ENCODE peak calls at places on chromosomes 2 and 18, in seven cellular contexts. T, K, U, Z, E, I and V are unnamed samples.

GRCh38 chr2:29115797-29116781 is 874 bp downstream of the CLIP4 start:
- DNase-seq in T (peak; percentile 37), K (peak; percentile 30), U (no peak), Z (peak; percentile 85), E (no peak), I (peak; percentile 97), V (peak; percentile 91)

GRCh38 chr18:34224423-34225217 is at the start of gene NOL4:
- DNase-seq in T (peak; percentile 99), K (peak; percentile 99), U (peak; percentile 93), Z (no peak), E (peak; percentile 98), I (no peak), V (peak; percentile 35)

GRCh38 chr2:84477886-84478285 is 18.8 kb upstream of the SUCLG1 start:
- DNase-seq in T (no peak), K (no peak), U (no peak), Z (no peak), E (no peak), I (no peak), V (no peak)

GRCh38 chr2:2933421-2933820 is 444.2 kb downstream of the EIPR1 start:
- DNase-seq in T (no peak), K (no peak), U (no peak), Z (no peak), E (peak; percentile 38), I (no peak), V (no peak)

GRCh38 chr2:69567909-69568300 is 75.6 kb downstream of the AAK1 start:
- DNase-seq in T (no peak), K (no peak), U (no peak), Z (no peak), E (no peak), I (peak; percentile 23), V (no peak)

GRCh38 chr2:42421601-42422252 is 60.7 kb upstream of the COX7A2L start:
- DNase-seq in T (no peak), K (no peak), U (no peak), Z (peak; percentile 10), E (no peak), I (no peak), V (peak; percentile 30)

GRCh38 chr2:159176555-159176954 is 109.9 kb downstream of the WDSUB1 start:
- DNase-seq in T (no peak), K (no peak), U (no peak), Z (peak; percentile 5), E (no peak), I (peak; percentile 69), V (no peak)

GRCh38 chr18:79611040-79611681 is 68.4 kb upstream of the CTDP1 start:
- DNase-seq in T (no peak), K (peak; percentile 98), U (peak; percentile 42), Z (peak; percentile 92), E (no peak), I (peak; percentile 69), V (peak; percentile 75)

GRCh38 chr2:43311276-43311675 is 84.9 kb upstream of the ZFP36L2 start:
- DNase-seq in T (no peak), K (no peak), U (no peak), Z (peak; percentile 81), E (no peak), I (no peak), V (no peak)

GRCh38 chr2:15607709-15608391 is 16.2 kb downstream of the DDX1 start:
- DNase-seq in T (no peak), K (no peak), U (no peak), Z (no peak), E (no peak), I (no peak), V (no peak)

GRCh38 chr18:63016270-63016669 is 300.9 kb downstream of the PHLPP1 start:
- DNase-seq in T (peak; percentile 33), K (peak; percentile 58), U (peak; percentile 50), Z (peak; percentile 59), E (peak; percentile 49), I (peak; percentile 74), V (peak; percentile 62)
- H3K4ac ChIP-seq in T (no peak overlapping the region), K (no peak overlapping the region), U (no peak overlapping the region), Z (no peak overlapping the region), E (no peak overlapping the region), I (no peak overlapping the region), V (no peak overlapping the region)

DNA sequence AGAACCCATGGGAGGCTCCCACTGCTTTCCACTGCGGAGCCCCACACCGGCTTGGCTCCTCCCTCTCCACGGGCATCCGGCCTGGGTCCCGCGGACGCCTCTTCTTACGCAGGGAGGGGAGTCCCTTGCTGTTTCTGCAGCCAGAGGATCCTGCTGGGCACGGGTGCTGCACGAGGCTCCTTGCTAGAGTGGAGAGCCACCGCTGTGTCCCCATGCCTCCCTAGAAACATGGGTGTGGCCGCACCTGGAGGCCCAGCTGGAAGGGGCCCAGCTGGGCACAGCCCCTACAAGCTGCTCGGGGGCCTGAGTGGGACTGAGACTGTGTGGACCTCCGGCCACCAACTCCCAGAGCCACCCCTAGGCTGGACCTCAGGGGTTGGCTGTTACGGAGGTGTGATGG is 67.7 kb upstream of the GPC1 start:
- DNase-seq in T (no peak), K (no peak), U (no peak), Z (no peak), E (no peak), I (no peak), V (no peak)
- H3K23ac ChIP-seq in T (no peak overlapping the region), K (no peak overlapping the region), U (no peak overlapping the region), Z (no peak overlapping the region), E (no peak overlapping the region), I (no peak overlapping the region), V (no peak overlapping the region)

DNA sequence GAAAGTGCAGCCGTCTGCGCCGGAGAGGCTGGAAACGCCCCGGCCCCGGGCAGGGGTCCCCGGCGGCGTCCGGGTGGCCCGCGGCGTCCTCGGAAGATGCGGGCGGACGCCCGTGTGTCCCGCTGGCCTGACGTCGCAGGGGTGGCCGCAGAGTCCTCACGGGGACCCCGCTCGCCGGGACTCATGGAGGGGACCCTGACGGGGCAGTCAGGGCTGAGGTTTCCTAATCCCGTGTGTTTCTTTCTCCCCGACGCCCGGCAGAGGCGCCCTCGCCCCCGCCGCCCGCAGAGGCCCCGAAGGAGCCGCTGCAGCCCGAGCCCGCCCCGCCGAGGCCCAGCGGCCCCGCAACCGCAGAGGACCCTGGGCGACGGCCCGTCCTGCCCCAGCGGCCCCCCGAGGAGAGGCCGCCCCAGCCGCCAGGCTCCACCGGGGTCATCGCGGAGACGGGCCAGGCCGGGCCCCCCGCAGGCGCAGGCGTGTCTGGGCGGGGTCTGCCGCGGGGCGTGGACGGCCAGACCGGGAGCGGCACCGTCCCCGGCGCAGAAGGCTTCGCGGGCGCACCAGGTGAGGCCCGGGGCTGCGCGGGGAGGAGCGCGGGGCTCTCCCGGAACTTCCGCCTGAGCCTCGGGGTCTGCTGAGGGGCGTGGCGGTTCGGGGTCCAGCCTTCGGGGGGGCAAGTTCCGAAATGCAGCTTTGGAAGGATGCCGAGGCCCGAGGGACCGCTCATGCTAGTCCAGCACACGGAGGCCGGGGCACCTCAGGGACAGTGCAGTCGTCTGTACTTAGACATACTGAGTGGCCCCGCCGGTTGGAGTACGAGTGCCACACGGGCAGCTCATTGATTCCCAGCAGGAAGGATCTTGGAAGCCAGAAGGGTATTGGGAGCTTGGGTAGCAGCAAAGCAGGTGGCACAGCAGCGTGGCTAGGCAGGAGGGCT is 60.0 kb downstream of the EMILIN2 start:
- DNase-seq in T (peak; percentile 46), K (peak; percentile 47), U (peak; percentile 77), Z (no peak), E (no peak), I (peak; percentile 32), V (peak; percentile 49)
- H3K4ac ChIP-seq in T (no peak overlapping the region), K (peak overlapping the region; percentile 84), U (no peak overlapping the region), Z (no peak overlapping the region), E (no peak overlapping the region), I (peak overlapping the region; percentile 35), V (peak overlapping the region; percentile 65)

DNA sequence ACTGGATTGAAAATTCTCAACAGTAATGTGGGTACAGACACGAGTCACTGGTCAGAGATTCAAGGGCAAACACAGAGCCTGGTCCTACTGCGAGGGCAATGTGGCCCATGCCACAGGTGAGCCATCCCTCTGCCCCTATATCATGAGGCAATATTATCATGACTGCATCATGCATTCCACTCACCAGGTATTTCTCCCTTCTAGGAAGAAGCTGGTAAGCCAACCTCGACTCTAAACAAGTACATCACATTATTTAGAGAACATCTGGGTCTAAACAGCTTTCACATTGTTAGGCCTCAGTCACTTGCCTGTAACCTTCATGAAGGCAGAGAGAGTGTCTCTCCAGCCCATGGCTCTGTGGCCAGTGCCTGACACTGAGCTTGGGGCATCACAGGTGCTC is 14.6 kb upstream of the RPL31 start:
- DNase-seq in T (no peak), K (no peak), U (no peak), Z (no peak), E (no peak), I (peak; percentile 78), V (no peak)
- H3K23ac ChIP-seq in T (no peak overlapping the region), K (no peak overlapping the region), U (no peak overlapping the region), Z (no peak overlapping the region), E (no peak overlapping the region), I (no peak overlapping the region), V (no peak overlapping the region)

GRCh38 chr2:12448846-12449480 is 267.8 kb upstream of the TRIB2 start:
- DNase-seq in T (no peak), K (no peak), U (no peak), Z (peak; percentile 60), E (no peak), I (no peak), V (no peak)
- H3K4ac ChIP-seq in T (no peak overlapping the region), K (no peak overlapping the region), U (no peak overlapping the region), Z (peak overlapping the region; percentile 77), E (no peak overlapping the region), I (no peak overlapping the region), V (no peak overlapping the region)

GRCh38 chr2:97678217-97678762 is 8.8 kb downstream of the C2orf92 start:
- DNase-seq in T (no peak), K (no peak), U (no peak), Z (no peak), E (no peak), I (no peak), V (no peak)
- H3K23ac ChIP-seq in T (no peak overlapping the region), K (no peak overlapping the region), U (no peak overlapping the region), Z (no peak overlapping the region), E (no peak overlapping the region), I (no peak overlapping the region), V (no peak overlapping the region)

DNA sequence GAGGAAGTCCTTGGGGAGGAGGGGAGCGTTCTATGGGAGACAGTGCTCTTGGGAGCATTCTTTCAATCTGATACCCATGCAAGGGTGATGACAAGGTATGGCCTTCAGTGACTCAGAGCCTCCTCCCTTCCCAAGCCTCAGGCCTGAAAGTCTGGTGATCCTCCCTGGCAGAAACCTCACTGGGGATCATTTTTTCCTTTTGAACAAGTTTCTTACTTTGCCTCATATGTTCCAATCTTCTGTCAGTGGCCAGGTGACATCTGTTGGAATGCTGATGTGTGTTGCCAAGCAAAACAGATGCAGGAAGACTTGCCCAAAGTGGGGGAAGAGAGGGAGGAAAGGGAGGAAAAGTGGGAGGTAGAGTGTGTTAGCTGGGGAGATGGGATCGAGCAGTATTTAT is 224.8 kb downstream of the NEDD4L start:
- DNase-seq in T (no peak), K (peak; percentile 75), U (no peak), Z (peak; percentile 55), E (no peak), I (peak; percentile 92), V (peak; percentile 28)
- H3K4ac ChIP-seq in T (no peak overlapping the region), K (no peak overlapping the region), U (no peak overlapping the region), Z (peak overlapping the region; percentile 38), E (no peak overlapping the region), I (no peak overlapping the region), V (no peak overlapping the region)